ENCODE peak calls at places on chromosomes 2 and 18, in five cellular contexts. One of them, this sample, is unnamed.

GRCh38 chr2:1301056-1301455 is 112.2 kb upstream of the TPO start:
- DNase-seq in nephron progenitor cell: no peak
- DNase-seq in fibroblast of mammary gland: no peak
- DNase-seq in coronary artery: no peak
- DNase-seq in neural crest cell: no peak
- DNase-seq in this sample: no peak

GRCh38 chr2:191453756-191454155 is 208.6 kb downstream of the MYO1B start:
- DNase-seq in coronary artery: no peak
- DNase-seq in fibroblast of mammary gland: no peak
- DNase-seq in neural crest cell: no peak
- DNase-seq in nephron progenitor cell: no peak
- DNase-seq in this sample: no peak

GRCh38 chr2:157592983-157593382 is 35.7 kb downstream of the ACVR1C start:
- DNase-seq in nephron progenitor cell: no peak
- DNase-seq in fibroblast of mammary gland: peak; percentile 28
- DNase-seq in neural crest cell: no peak
- DNase-seq in coronary artery: no peak
- DNase-seq in this sample: no peak

GRCh38 chr2:28612131-28612812 is 116.4 kb downstream of the PLB1 start:
- DNase-seq in nephron progenitor cell: no peak
- DNase-seq in coronary artery: no peak
- DNase-seq in fibroblast of mammary gland: no peak
- DNase-seq in neural crest cell: no peak
- DNase-seq in this sample: no peak

GRCh38 chr2:74393525-74393924 is 13.4 kb upstream of the DCTN1 start:
- DNase-seq in nephron progenitor cell: no peak
- DNase-seq in neural crest cell: no peak
- DNase-seq in coronary artery: no peak
- DNase-seq in fibroblast of mammary gland: no peak
- DNase-seq in this sample: no peak

GRCh38 chr18:13574761-13575160 is 151.6 kb downstream of the FAM210A start:
- DNase-seq in neural crest cell: no peak
- DNase-seq in fibroblast of mammary gland: peak; percentile 38
- DNase-seq in coronary artery: no peak
- DNase-seq in nephron progenitor cell: no peak
- DNase-seq in this sample: no peak

GRCh38 chr2:157809212-157809611 is 66.9 kb downstream of the ACVR1 start:
- DNase-seq in neural crest cell: no peak
- DNase-seq in coronary artery: no peak
- DNase-seq in fibroblast of mammary gland: peak; percentile 60
- DNase-seq in nephron progenitor cell: no peak
- DNase-seq in this sample: no peak

GRCh38 chr2:43937269-43937820 is 58.4 kb downstream of the LRPPRC start:
- DNase-seq in neural crest cell: no peak
- DNase-seq in nephron progenitor cell: no peak
- DNase-seq in coronary artery: no peak
- DNase-seq in fibroblast of mammary gland: no peak
- DNase-seq in this sample: no peak

GRCh38 chr2:157825885-157826284 is 50.2 kb downstream of the ACVR1 start:
- DNase-seq in coronary artery: no peak
- DNase-seq in fibroblast of mammary gland: peak; percentile 81
- DNase-seq in neural crest cell: no peak
- DNase-seq in nephron progenitor cell: no peak
- DNase-seq in this sample: no peak

GRCh38 chr2:109663721-109664120 is 49.6 kb downstream of the SOWAHC start:
- DNase-seq in nephron progenitor cell: no peak
- DNase-seq in coronary artery: no peak
- DNase-seq in neural crest cell: no peak
- DNase-seq in fibroblast of mammary gland: peak; percentile 89
- DNase-seq in this sample: no peak

GRCh38 chr2:150716186-150716585 is 228.7 kb upstream of the RND3 start:
- DNase-seq in neural crest cell: no peak
- DNase-seq in nephron progenitor cell: no peak
- DNase-seq in coronary artery: no peak
- DNase-seq in fibroblast of mammary gland: no peak
- DNase-seq in this sample: no peak

GRCh38 chr2:150586858-150587257 is 99.4 kb upstream of the RND3 start:
- DNase-seq in neural crest cell: no peak
- DNase-seq in fibroblast of mammary gland: peak; percentile 84
- DNase-seq in nephron progenitor cell: no peak
- DNase-seq in coronary artery: no peak
- DNase-seq in this sample: no peak

GRCh38 chr18:6256521-6256920 is 158.2 kb downstream of the L3MBTL4 start:
- DNase-seq in neural crest cell: no peak
- DNase-seq in coronary artery: no peak
- DNase-seq in fibroblast of mammary gland: no peak
- DNase-seq in nephron progenitor cell: no peak
- DNase-seq in this sample: no peak

GRCh38 chr2:201344663-201345366 is 12.3 kb downstream of the FLACC1 start:
- DNase-seq in fibroblast of mammary gland: no peak
- DNase-seq in neural crest cell: no peak
- DNase-seq in coronary artery: no peak
- DNase-seq in nephron progenitor cell: no peak
- DNase-seq in this sample: no peak
- TF ChIP-seq CTCF in fibroblast of mammary gland: no peak
- TF ChIP-seq CTCF in neural crest cell: peak; percentile 20
- TF ChIP-seq CTCF in coronary artery: no peak
- TF ChIP-seq CTCF in nephron progenitor cell: no peak
- TF ChIP-seq CTCF in this sample: peak; percentile 34

GRCh38 chr2:63300835-63301234 is 250.2 kb downstream of the OTX1 start:
- DNase-seq in nephron progenitor cell: no peak
- DNase-seq in coronary artery: no peak
- DNase-seq in fibroblast of mammary gland: peak; percentile 3
- DNase-seq in neural crest cell: no peak
- DNase-seq in this sample: no peak
- TF ChIP-seq CTCF in nephron progenitor cell: no peak
- TF ChIP-seq CTCF in coronary artery: no peak
- TF ChIP-seq CTCF in fibroblast of mammary gland: peak; percentile 6
- TF ChIP-seq CTCF in neural crest cell: no peak
- TF ChIP-seq CTCF in this sample: no peak

GRCh38 chr2:98172951-98173350 is 86.0 kb downstream of the VWA3B start:
- DNase-seq in neural crest cell: no peak
- DNase-seq in coronary artery: no peak
- DNase-seq in fibroblast of mammary gland: no peak
- DNase-seq in nephron progenitor cell: no peak
- DNase-seq in this sample: no peak

GRCh38 chr2:98172150-98172765 is 85.3 kb downstream of the VWA3B start:
- DNase-seq in neural crest cell: no peak
- DNase-seq in nephron progenitor cell: no peak
- DNase-seq in coronary artery: no peak
- DNase-seq in fibroblast of mammary gland: no peak
- DNase-seq in this sample: no peak

GRCh38 chr2:98180456-98180855 is 93.5 kb downstream of the VWA3B start:
- DNase-seq in fibroblast of mammary gland: peak; percentile 4
- DNase-seq in nephron progenitor cell: no peak
- DNase-seq in coronary artery: no peak
- DNase-seq in neural crest cell: no peak
- DNase-seq in this sample: no peak

GRCh38 chr2:98170076-98170475 is 83.1 kb downstream of the VWA3B start:
- DNase-seq in fibroblast of mammary gland: peak; percentile 3
- DNase-seq in coronary artery: no peak
- DNase-seq in neural crest cell: no peak
- DNase-seq in nephron progenitor cell: no peak
- DNase-seq in this sample: no peak

GRCh38 chr2:98175811-98176210 is 88.8 kb downstream of the VWA3B start:
- DNase-seq in neural crest cell: no peak
- DNase-seq in coronary artery: no peak
- DNase-seq in fibroblast of mammary gland: no peak
- DNase-seq in nephron progenitor cell: no peak
- DNase-seq in this sample: no peak
- TF ChIP-seq CTCF in neural crest cell: no peak
- TF ChIP-seq CTCF in coronary artery: no peak
- TF ChIP-seq CTCF in fibroblast of mammary gland: no peak
- TF ChIP-seq CTCF in nephron progenitor cell: no peak
- TF ChIP-seq CTCF in this sample: no peak

GRCh38 chr2:40625849-40626248 is 174.0 kb upstream of the SLC8A1 start:
- DNase-seq in nephron progenitor cell: no peak
- DNase-seq in coronary artery: no peak
- DNase-seq in fibroblast of mammary gland: peak; percentile 91
- DNase-seq in neural crest cell: no peak
- DNase-seq in this sample: no peak
- TF ChIP-seq CTCF in nephron progenitor cell: no peak
- TF ChIP-seq CTCF in coronary artery: no peak
- TF ChIP-seq CTCF in fibroblast of mammary gland: no peak
- TF ChIP-seq CTCF in neural crest cell: no peak
- TF ChIP-seq CTCF in this sample: no peak

GRCh38 chr2:100178085-100178788 is 35.8 kb upstream of the AFF3 start:
- DNase-seq in neural crest cell: peak; percentile 52
- DNase-seq in coronary artery: no peak
- DNase-seq in nephron progenitor cell: peak; percentile 30
- DNase-seq in fibroblast of mammary gland: peak; percentile 47
- DNase-seq in this sample: no peak
- TF ChIP-seq CTCF in neural crest cell: peak; percentile 61
- TF ChIP-seq CTCF in coronary artery: no peak
- TF ChIP-seq CTCF in nephron progenitor cell: no peak
- TF ChIP-seq CTCF in fibroblast of mammary gland: peak; percentile 45
- TF ChIP-seq CTCF in this sample: peak; percentile 68

DNA sequence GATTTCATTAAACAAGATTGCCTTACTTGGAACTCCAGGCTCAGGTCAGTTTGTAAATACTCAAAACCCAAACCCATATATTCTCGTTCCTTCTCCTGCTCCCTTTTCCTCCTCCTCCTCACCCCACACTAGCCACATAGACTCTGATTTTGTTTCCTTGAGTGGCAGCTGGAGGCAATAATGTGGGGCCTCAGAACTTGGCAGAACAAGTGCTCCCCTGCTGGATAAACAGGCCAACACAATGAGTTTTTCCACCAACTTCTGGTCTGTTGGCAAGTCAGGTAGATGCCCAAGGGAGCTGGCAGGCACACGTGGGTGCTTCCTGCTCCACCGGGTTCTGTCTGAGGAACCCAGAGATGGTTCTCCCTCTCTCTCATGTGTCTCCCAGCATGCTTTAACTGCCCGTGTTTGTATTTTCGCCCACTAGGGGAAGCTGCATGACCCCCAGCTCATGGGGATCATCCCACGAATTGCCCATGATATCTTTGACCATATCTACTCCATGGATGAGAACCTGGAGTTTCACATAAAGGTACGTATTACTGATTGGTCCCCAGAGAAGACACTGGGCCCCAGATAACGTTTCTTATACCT is 61.9 kb downstream of the KIF5C start:
- DNase-seq in neural crest cell: no peak
- DNase-seq in nephron progenitor cell: no peak
- DNase-seq in coronary artery: no peak
- DNase-seq in fibroblast of mammary gland: no peak
- DNase-seq in this sample: no peak
- TF ChIP-seq CTCF in neural crest cell: no peak
- TF ChIP-seq CTCF in nephron progenitor cell: no peak
- TF ChIP-seq CTCF in coronary artery: no peak
- TF ChIP-seq CTCF in fibroblast of mammary gland: no peak
- TF ChIP-seq CTCF in this sample: no peak

GRCh38 chr18:22186484-22186971 is 17.1 kb downstream of the GATA6 start:
- DNase-seq in nephron progenitor cell: no peak
- DNase-seq in fibroblast of mammary gland: no peak
- DNase-seq in neural crest cell: no peak
- DNase-seq in coronary artery: no peak
- DNase-seq in this sample: no peak

GRCh38 chr18:22183647-22184161 is 14.3 kb downstream of the GATA6 start:
- DNase-seq in coronary artery: no peak
- DNase-seq in neural crest cell: no peak
- DNase-seq in fibroblast of mammary gland: no peak
- DNase-seq in nephron progenitor cell: no peak
- DNase-seq in this sample: no peak

GRCh38 chr18:22185723-22186386 is 16.5 kb downstream of the GATA6 start:
- DNase-seq in fibroblast of mammary gland: no peak
- DNase-seq in neural crest cell: no peak
- DNase-seq in coronary artery: no peak
- DNase-seq in nephron progenitor cell: no peak
- DNase-seq in this sample: no peak

GRCh38 chr18:22182884-22183610 is 13.7 kb downstream of the GATA6 start:
- DNase-seq in nephron progenitor cell: no peak
- DNase-seq in coronary artery: no peak
- DNase-seq in neural crest cell: no peak
- DNase-seq in fibroblast of mammary gland: no peak
- DNase-seq in this sample: no peak

DNA sequence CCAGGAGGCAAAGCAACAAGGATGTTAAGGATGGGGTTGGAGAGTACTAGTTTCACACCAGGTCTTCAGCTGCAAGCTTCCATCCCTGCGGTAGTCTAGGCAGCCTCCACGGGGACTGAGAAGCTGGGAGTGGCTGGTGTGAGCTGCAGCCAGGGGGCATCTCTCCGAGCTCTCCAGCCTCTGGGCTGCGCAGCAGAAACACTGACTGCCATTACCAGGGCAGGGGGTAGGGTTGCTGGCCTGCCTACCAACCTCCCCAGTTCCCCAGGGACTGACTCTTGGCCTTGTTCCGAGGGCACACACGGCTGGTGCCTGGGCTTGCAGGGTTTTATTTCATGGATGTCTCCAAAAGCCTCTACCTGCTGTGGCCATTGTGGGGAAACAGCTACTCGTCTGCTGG is 15.9 kb downstream of the GATA6 start:
- DNase-seq in nephron progenitor cell: no peak
- DNase-seq in fibroblast of mammary gland: no peak
- DNase-seq in neural crest cell: no peak
- DNase-seq in coronary artery: peak; percentile 87
- DNase-seq in this sample: no peak
- TF ChIP-seq CTCF in nephron progenitor cell: no peak
- TF ChIP-seq CTCF in fibroblast of mammary gland: no peak
- TF ChIP-seq CTCF in neural crest cell: no peak
- TF ChIP-seq CTCF in coronary artery: no peak
- TF ChIP-seq CTCF in this sample: no peak

GRCh38 chr2:236319036-236319435 is 54.8 kb upstream of the ASB18 start:
- DNase-seq in fibroblast of mammary gland: no peak
- DNase-seq in nephron progenitor cell: no peak
- DNase-seq in coronary artery: peak; percentile 60
- DNase-seq in neural crest cell: no peak
- DNase-seq in this sample: no peak
- TF ChIP-seq CTCF in fibroblast of mammary gland: no peak
- TF ChIP-seq CTCF in nephron progenitor cell: no peak
- TF ChIP-seq CTCF in coronary artery: no peak
- TF ChIP-seq CTCF in neural crest cell: no peak
- TF ChIP-seq CTCF in this sample: no peak

GRCh38 chr2:102302458-102302857 is 8.9 kb upstream of the IL1RL1 start:
- DNase-seq in coronary artery: no peak
- DNase-seq in neural crest cell: no peak
- DNase-seq in fibroblast of mammary gland: no peak
- DNase-seq in nephron progenitor cell: no peak
- DNase-seq in this sample: no peak

GRCh38 chr2:102304268-102304667 is 7.1 kb upstream of the IL1RL1 start:
- DNase-seq in fibroblast of mammary gland: peak; percentile 72
- DNase-seq in coronary artery: no peak
- DNase-seq in neural crest cell: no peak
- DNase-seq in nephron progenitor cell: no peak
- DNase-seq in this sample: no peak

GRCh38 chr2:102303589-102303988 is 7.8 kb upstream of the IL1RL1 start:
- DNase-seq in fibroblast of mammary gland: no peak
- DNase-seq in coronary artery: no peak
- DNase-seq in neural crest cell: no peak
- DNase-seq in nephron progenitor cell: no peak
- DNase-seq in this sample: no peak

GRCh38 chr2:102304711-102305591 is 6.4 kb upstream of the IL1RL1 start:
- DNase-seq in nephron progenitor cell: no peak
- DNase-seq in fibroblast of mammary gland: no peak
- DNase-seq in coronary artery: no peak
- DNase-seq in neural crest cell: no peak
- DNase-seq in this sample: no peak

GRCh38 chr2:102301867-102302362 is 9.4 kb upstream of the IL1RL1 start:
- DNase-seq in neural crest cell: peak; percentile 5
- DNase-seq in fibroblast of mammary gland: peak; percentile 62
- DNase-seq in nephron progenitor cell: peak; percentile 21
- DNase-seq in coronary artery: no peak
- DNase-seq in this sample: no peak
- TF ChIP-seq CTCF in neural crest cell: peak; percentile 35
- TF ChIP-seq CTCF in fibroblast of mammary gland: peak; percentile 58
- TF ChIP-seq CTCF in nephron progenitor cell: peak; percentile 35
- TF ChIP-seq CTCF in coronary artery: no peak
- TF ChIP-seq CTCF in this sample: no peak